ENCODE peak calls at places on chromosomes 6 and 20, in four cellular contexts. N is NCI-H748 treated with DMSO at 0.1 percent for 48 hours, H is adipocyte, B is right atrium auricular region. X is an unnamed sample.

GRCh38 chr6:65819152-65819551 is 112.1 kb upstream of the EYS start:
- DNase-seq in N (no peak), H (no peak), B (no peak), X (no peak)

GRCh38 chr6:130933712-130934200 is 106.5 kb downstream of the SMLR1 start:
- DNase-seq in N (no peak), H (peak; percentile 81), B (no peak), X (no peak)

GRCh38 chr6:162684961-162685360 is 42.6 kb downstream of the PRKN start:
- DNase-seq in N (no peak), H (no peak), B (no peak), X (no peak)

GRCh38 chr6:44594471-44594870 is 207.0 kb downstream of the CDC5L start:
- DNase-seq in N (no peak), H (no peak), B (peak; percentile 28), X (no peak)

GRCh38 chr6:9523462-9523861 is 891.4 kb downstream of the TFAP2A start:
- DNase-seq in N (no peak), H (peak; percentile 85), B (no peak), X (no peak)

GRCh38 chr6:87671555-87672029 is 30.4 kb downstream of the AKIRIN2 start:
- DNase-seq in N (no peak), H (no peak), B (no peak), X (no peak)

GRCh38 chr6:28282923-28283322 is 1.6 kb downstream of the PGBD1 start:
- DNase-seq in N (no peak), H (no peak), B (no peak), X (no peak)

GRCh38 chr6:52286798-52287432 is 2.4 kb upstream of the MCM3 start:
- DNase-seq in N (peak; percentile 71), H (peak; percentile 82), B (no peak), X (peak; percentile 27)

GRCh38 chr6:106159531-106159940 is 73.4 kb downstream of the PRDM1 start:
- DNase-seq in N (no peak), H (peak; percentile 57), B (no peak), X (no peak)

GRCh38 chr6:151482290-151482689 is 11.5 kb upstream of the CCDC170 start:
- DNase-seq in N (no peak), H (peak; percentile 60), B (no peak), X (no peak)

GRCh38 chr6:834879-835278 is 141.9 kb upstream of the EXOC2 start:
- DNase-seq in N (no peak), H (peak; percentile 67), B (no peak), X (no peak)

GRCh38 chr6:152948150-152948768 is 34.6 kb downstream of the FBXO5 start:
- DNase-seq in N (peak; percentile 22), H (peak; percentile 79), B (no peak), X (no peak)

GRCh38 chr20:1702288-1702687 is 44.7 kb upstream of the SIRPG start:
- DNase-seq in N (no peak), H (no peak), B (no peak), X (no peak)

GRCh38 chr20:63958964-63959698 is 2.9 kb upstream of the UCKL1 start:
- DNase-seq in N (no peak), H (no peak), B (no peak), X (no peak)

GRCh38 chr20:62603021-62603906 is 39.0 kb upstream of the SLCO4A1 start:
- DNase-seq in N (no peak), H (peak; percentile 51), B (peak; percentile 73), X (no peak)

GRCh38 chr20:18722381-18722780 is 91.2 kb upstream of the SCP2D1 start:
- DNase-seq in N (no peak), H (no peak), B (no peak), X (no peak)

GRCh38 chr6:139409026-139409425 is 34.6 kb upstream of the CITED2 start:
- DNase-seq in N (no peak), H (peak; percentile 65), B (no peak), X (no peak)

GRCh38 chr6:124066995-124067552 is 263.4 kb downstream of the NKAIN2 start:
- DNase-seq in N (no peak), H (no peak), B (no peak), X (no peak)

GRCh38 chr6:111971866-111972532 is 81.9 kb upstream of the CCN6 start:
- DNase-seq in N (no peak), H (no peak), B (no peak), X (no peak)

GRCh38 chr6:7546832-7547714 is 5.6 kb downstream of the DSP start:
- DNase-seq in N (no peak), H (no peak), B (no peak), X (no peak)

GRCh38 chr6:26199057-26199772 is 112.0 kb downstream of the HFE start:
- DNase-seq in N (peak; percentile 98), H (peak; percentile 95), B (peak; percentile 72), X (peak; percentile 55)

GRCh38 chr6:40585661-40586269 is 1.4 kb downstream of the LRFN2 start:
- DNase-seq in N (peak; percentile 88), H (no peak), B (no peak), X (no peak)

X was measured in effector CD8-positive, alpha-beta T cell.